ENCODE peak calls at places on chromosome 11, in five cellular contexts. Q, R, O, W and F are unnamed samples.

GRCh38 chr11:100753144-100753543 is 66.1 kb downstream of the ARHGAP42 start:
- DNase-seq in Q (no peak), R (no peak), O (no peak), W (no peak), F (no peak)

GRCh38 chr11:121929581-121929980 is 186.4 kb downstream of the BLID start:
- DNase-seq in Q (no peak), R (no peak), O (no peak), W (no peak), F (no peak)

GRCh38 chr11:119578466-119579220 is 150.4 kb downstream of the NECTIN1 start:
- DNase-seq in Q (no peak), R (no peak), O (no peak), W (no peak), F (no peak)

GRCh38 chr11:456533-456932 is 6.5 kb downstream of the PTDSS2 start:
- DNase-seq in Q (no peak), R (peak), O (no peak), W (no peak), F (no peak)

GRCh38 chr11:76164861-76165751 is 41.2 kb downstream of the WNT11 start:
- DNase-seq in Q (no peak), R (no peak), O (peak), W (no peak), F (no peak)

GRCh38 chr11:15258433-15259350 is 144.0 kb downstream of the INSC start:
- DNase-seq in Q (peak), R (no peak), O (no peak), W (no peak), F (no peak)

GRCh38 chr11:66727883-66728759 is 895 bp downstream of the SPTBN2 start:
- DNase-seq in Q (no peak), R (no peak), O (no peak), W (no peak), F (peak)

GRCh38 chr11:63553759-63554158 is 9.4 kb downstream of the PLAAT2 start:
- DNase-seq in Q (peak), R (no peak), O (no peak), W (no peak), F (no peak)